ENCODE peak calls at places on chromosome 9, in six cellular contexts. K is HCT116, S is K562, Z is HepG2, D is H1, Y is GM12878. Q is an unnamed sample.

GRCh38 chr9:74838351-74838750 is 49.4 kb downstream of the TRPM6 start:
- DNase-seq in K (no peak), S (no peak), Z (no peak), D (no peak), Y (no peak), Q (peak)

GRCh38 chr9:79953908-79954307 is 382.1 kb downstream of the TLE4 start:
- DNase-seq in K (no peak), S (no peak), Z (no peak), D (no peak), Y (no peak), Q (no peak)

GRCh38 chr9:77912895-77913693 is 118.5 kb downstream of the GNAQ start:
- DNase-seq in K (no peak), S (no peak), Z (no peak), D (no peak), Y (no peak), Q (no peak)

GRCh38 chr9:27870404-27870803 is 297.1 kb upstream of the C9orf72 start:
- DNase-seq in K (no peak), S (no peak), Z (peak), D (no peak), Y (no peak), Q (no peak)

GRCh38 chr9:98719055-98719454 is 10.3 kb upstream of the GABBR2 start:
- DNase-seq in K (no peak), S (no peak), Z (no peak), D (no peak), Y (no peak), Q (no peak)

GRCh38 chr9:99305820-99306811 is 84.0 kb downstream of the SEC61B start:
- DNase-seq in K (no peak), S (no peak), Z (no peak), D (no peak), Y (no peak), Q (no peak)

GRCh38 chr9:34403554-34404380 is 27.1 kb upstream of the MYORG start:
- DNase-seq in K (peak), S (peak), Z (peak), D (peak), Y (no peak), Q (peak)

GRCh38 chr9:3664044-3664443 is 138.2 kb upstream of the RFX3 start:
- DNase-seq in K (no peak), S (no peak), Z (no peak), D (no peak), Y (no peak), Q (no peak)

GRCh38 chr9:132752877-132753592 is 82.8 kb downstream of the GTF3C4 start:
- DNase-seq in K (no peak), S (no peak), Z (no peak), D (no peak), Y (no peak), Q (no peak)

GRCh38 chr9:121684381-121685145 is 33.1 kb downstream of the DAB2IP start:
- DNase-seq in K (no peak), S (peak), Z (no peak), D (peak), Y (no peak), Q (no peak)

GRCh38 chr9:99282406-99282805 is 60.3 kb downstream of the SEC61B start:
- DNase-seq in K (no peak), S (no peak), Z (no peak), D (no peak), Y (no peak), Q (no peak)

GRCh38 chr9:35749515-35750255 is 598 bp downstream of the RGP1 start:
- DNase-seq in K (no peak), S (peak), Z (no peak), D (no peak), Y (no peak), Q (no peak)

GRCh38 chr9:83622814-83623633 is at the start of gene IDNK:
- DNase-seq in K (peak), S (peak), Z (peak), D (peak), Y (no peak), Q (peak)

GRCh38 chr9:77602852-77603251 is 45.3 kb downstream of the GNA14 start:
- DNase-seq in K (no peak), S (no peak), Z (no peak), D (no peak), Y (no peak), Q (no peak)

GRCh38 chr9:119289740-119290139 is 79.5 kb downstream of the BRINP1 start:
- DNase-seq in K (no peak), S (peak), Z (peak), D (no peak), Y (no peak), Q (no peak)

GRCh38 chr9:132586830-132587483 is 4.6 kb downstream of the BARHL1 start:
- DNase-seq in K (no peak), S (no peak), Z (no peak), D (peak), Y (no peak), Q (no peak)

GRCh38 chr9:20226345-20226744 is 396.0 kb downstream of the MLLT3 start:
- DNase-seq in K (no peak), S (no peak), Z (no peak), D (no peak), Y (no peak), Q (no peak)

GRCh38 chr9:123741214-123741613 is 188.7 kb downstream of the DENND1A start:
- DNase-seq in K (no peak), S (no peak), Z (no peak), D (no peak), Y (no peak), Q (no peak)

GRCh38 chr9:36925033-36925432 is 109.0 kb downstream of the PAX5 start:
- DNase-seq in K (no peak), S (no peak), Z (no peak), D (no peak), Y (no peak), Q (no peak)
- TF ChIP-seq ZNF274 in K (no peak), S (no peak), Z (no peak), D (no peak), Y (no peak), Q (no peak)

GRCh38 chr9:135251331-135251761 is 163.9 kb downstream of the OLFM1 start:
- DNase-seq in K (no peak), S (no peak), Z (no peak), D (no peak), Y (no peak), Q (no peak)

GRCh38 chr9:135253305-135254004 is 166.0 kb downstream of the OLFM1 start:
- DNase-seq in K (peak), S (peak), Z (no peak), D (peak), Y (no peak), Q (peak)

GRCh38 chr9:135252980-135253304 is 165.5 kb downstream of the OLFM1 start:
- DNase-seq in K (no peak), S (no peak), Z (no peak), D (no peak), Y (no peak), Q (no peak)

GRCh38 chr9:135254176-135255032 is 166.9 kb downstream of the OLFM1 start:
- DNase-seq in K (no peak), S (no peak), Z (no peak), D (no peak), Y (no peak), Q (no peak)

GRCh38 chr9:135251996-135252760 is 164.7 kb downstream of the OLFM1 start:
- DNase-seq in K (no peak), S (no peak), Z (no peak), D (no peak), Y (no peak), Q (no peak)
- H3K4me3 ChIP-seq in K (no peak), S (no peak), Z (no peak), D (no peak), Y (no peak), Q (no peak)

DNA sequence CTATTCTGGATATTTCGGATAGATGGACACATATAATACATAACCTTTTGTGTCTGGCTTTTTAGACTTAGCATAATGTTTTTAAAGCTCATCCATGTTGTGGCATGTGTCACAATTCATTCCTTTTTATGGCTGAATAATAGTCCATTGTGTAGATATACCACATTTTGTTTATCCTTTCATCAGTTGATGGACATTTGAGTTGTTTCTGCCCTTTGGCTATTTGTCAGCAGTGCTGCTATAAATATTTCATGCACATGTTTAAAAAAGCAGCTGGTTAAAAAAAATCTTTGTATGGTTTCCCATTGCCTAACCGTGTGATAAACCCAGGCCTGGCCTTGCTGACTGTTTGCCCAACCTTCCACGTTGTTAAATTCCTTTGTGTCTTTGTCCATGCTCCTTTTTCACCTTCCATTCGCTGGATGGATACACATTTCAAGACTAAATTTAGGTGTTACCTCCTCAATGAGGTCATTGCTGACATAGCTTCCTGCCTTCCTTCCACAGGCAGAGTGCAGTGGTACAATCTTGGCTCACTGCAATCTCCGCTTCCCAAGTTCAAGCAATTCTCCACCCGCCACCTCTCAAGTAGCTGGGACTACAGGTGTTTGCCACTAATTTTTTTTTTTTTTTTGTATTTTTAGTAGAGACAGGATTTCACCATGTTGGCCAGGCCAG is 11.3 kb downstream of the GDA start:
- DNase-seq in K (no peak), S (no peak), Z (no peak), D (no peak), Y (no peak), Q (no peak)
- H3K9ac ChIP-seq in K (no peak), S (no peak), Z (no peak), D (no peak), Y (no peak), Q (no peak)

GRCh38 chr9:93861736-93862358 is 93.3 kb downstream of the BARX1 start:
- DNase-seq in K (no peak), S (no peak), Z (no peak), D (no peak), Y (no peak), Q (no peak)
- TF ChIP-seq ZNF274 in K (no peak), S (no peak), Z (no peak), D (no peak), Y (no peak), Q (no peak)

GRCh38 chr9:72134801-72135200 is 14.4 kb upstream of the GDA start:
- DNase-seq in K (no peak), S (no peak), Z (no peak), D (no peak), Y (no peak), Q (no peak)
- H3K4me3 ChIP-seq in K (no peak), S (no peak), Z (no peak), D (no peak), Y (no peak), Q (no peak)